ENCODE peak calls at places on chromosomes 4 and X, in four cellular contexts. O is CD8-positive, alpha-beta memory T cell; U is uterus; F is neuronal stem cell. I is an unnamed sample. For H3K4me1, the result is how much of the 10 kb centered on the place peaks cover.

GRCh38 chrX:119654112-119654531 is 38.8 kb downstream of the SEPTIN6 start:
- DNase-seq in O (no peak), U (peak), F (peak), I (peak)

GRCh38 chr4:108058685-108059440 is 69.2 kb downstream of the HADH start:
- DNase-seq in O (no peak), U (no peak), F (no peak), I (no peak)

GRCh38 chr4:16537926-16538325 is 311.7 kb upstream of the TAPT1 start:
- DNase-seq in O (no peak), U (no peak), F (no peak), I (no peak)

GRCh38 chr4:27917381-27917780 is 1056.7 kb downstream of the STIM2 start:
- DNase-seq in O (no peak), U (no peak), F (peak), I (no peak)

GRCh38 chrX:24396930-24397277 is 36.5 kb downstream of the SUPT20HL1 start:
- DNase-seq in O (no peak), U (no peak), F (no peak), I (no peak)

GRCh38 chrX:150421816-150422215 is 58.7 kb downstream of the MAMLD1 start:
- DNase-seq in O (no peak), U (peak), F (no peak), I (no peak)

GRCh38 chrX:76538860-76539259 is 111.3 kb downstream of the MAGEE1 start:
- DNase-seq in O (no peak), U (no peak), F (no peak), I (no peak)

GRCh38 chr4:165972747-165973146 is 99.7 kb downstream of the TLL1 start:
- DNase-seq in O (no peak), U (no peak), F (no peak), I (no peak)

GRCh38 chr4:123744664-123745290 is 348.2 kb downstream of the SPRY1 start:
- DNase-seq in O (no peak), U (peak), F (no peak), I (peak)

GRCh38 chr4:37068580-37068979 is 176.0 kb upstream of the NWD2 start:
- DNase-seq in O (no peak), U (no peak), F (no peak), I (no peak)

GRCh38 chr4:55865228-55865806 is 11.9 kb downstream of the EXOC1 start:
- DNase-seq in O (no peak), U (no peak), F (no peak), I (no peak)

GRCh38 chr4:186166852-186167512 is 24.4 kb upstream of the CYP4V2 start:
- DNase-seq in O (no peak), U (no peak), F (no peak), I (no peak)

GRCh38 chrX:85327060-85327333 is 52.5 kb downstream of the POF1B start:
- DNase-seq in O (no peak), U (no peak), F (no peak), I (no peak)

GRCh38 chr4:187209921-187210613 is 486.4 kb upstream of the FAT1 start:
- DNase-seq in O (no peak), U (no peak), F (no peak), I (no peak)

GRCh38 chr4:112130903-112131302 is 14.4 kb upstream of the FAM241A start:
- DNase-seq in O (no peak), U (no peak), F (no peak), I (no peak)

GRCh38 chrX:49001521-49002090 is 458 bp downstream of the GRIPAP1 start:
- DNase-seq in O (peak), U (peak), F (peak), I (no peak)

GRCh38 chrX:100512471-100512870 is 72.3 kb upstream of the TNMD start:
- DNase-seq in O (no peak), U (no peak), F (no peak), I (no peak)

GRCh38 chr4:8164194-8164565 is 5.6 kb upstream of the ABLIM2 start:
- DNase-seq in O (no peak), U (no peak), F (no peak), I (no peak)

GRCh38 chrX:151239748-151240147 is 63.4 kb downstream of the GPR50 start:
- DNase-seq in O (no peak), U (no peak), F (peak), I (no peak)

GRCh38 chr4:85929926-85930325 is 429.9 kb downstream of the MAPK10 start:
- DNase-seq in O (no peak), U (no peak), F (peak), I (no peak)

GRCh38 chrX:7132335-7133035 is 15.0 kb upstream of the STS start:
- DNase-seq in O (no peak), U (no peak), F (no peak), I (no peak)

GRCh38 chrX:34918856-34919255 is 23.7 kb upstream of the FAM47B start:
- DNase-seq in O (no peak), U (no peak), F (peak), I (no peak)

GRCh38 chrX:3582421-3582820 is 131.0 kb downstream of the PRKX start:
- DNase-seq in O (no peak), U (no peak), F (no peak), I (no peak)

GRCh38 chr4:141331534-141332358 is 111.1 kb downstream of the ZNF330 start:
- DNase-seq in O (no peak), U (no peak), F (no peak), I (no peak)

GRCh38 chrX:10048695-10049094 is 81.5 kb downstream of the CLDN34 start:
- DNase-seq in O (no peak), U (no peak), F (no peak), I (no peak)

GRCh38 chrX:10047133-10047532 is 80.0 kb downstream of the CLDN34 start:
- DNase-seq in O (no peak), U (no peak), F (no peak), I (no peak)

GRCh38 chrX:10049246-10049645 is 82.1 kb downstream of the CLDN34 start:
- DNase-seq in O (no peak), U (no peak), F (no peak), I (no peak)

GRCh38 chrX:10047631-10048030 is 80.5 kb downstream of the CLDN34 start:
- DNase-seq in O (no peak), U (no peak), F (peak), I (no peak)

DNA sequence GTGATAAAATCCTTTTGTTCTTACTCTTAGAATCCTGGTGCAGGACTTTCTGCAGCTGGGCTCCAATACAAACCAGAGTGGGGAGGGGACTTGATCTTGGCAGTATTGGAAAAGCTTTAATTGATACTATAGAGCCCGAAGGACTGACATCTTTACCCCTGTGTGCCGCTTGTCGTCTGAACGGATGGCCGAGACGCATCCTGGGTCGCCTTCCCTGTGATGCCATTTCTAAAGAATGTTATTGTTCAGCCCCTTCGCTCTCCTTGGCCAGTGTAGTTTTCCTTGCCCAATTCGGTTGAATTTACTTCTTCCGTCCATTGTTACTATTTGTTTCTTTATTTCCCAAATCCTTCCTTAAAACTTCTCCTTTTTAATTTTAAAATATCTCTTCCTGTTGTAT is 80.9 kb downstream of the CLDN34 start:
- DNase-seq in O (no peak), U (no peak), F (peak), I (no peak)
- H3K4me1 ChIP-seq in O (under half), U (under half), F (under half), I (half or more)

GRCh38 chr4:87392183-87392582 is 1.2 kb upstream of the HSD17B11 start:
- DNase-seq in O (no peak), U (no peak), F (no peak), I (no peak)
- H3K4me3 ChIP-seq in O (no peak), U (no peak), F (no peak), I (no peak)

DNA sequence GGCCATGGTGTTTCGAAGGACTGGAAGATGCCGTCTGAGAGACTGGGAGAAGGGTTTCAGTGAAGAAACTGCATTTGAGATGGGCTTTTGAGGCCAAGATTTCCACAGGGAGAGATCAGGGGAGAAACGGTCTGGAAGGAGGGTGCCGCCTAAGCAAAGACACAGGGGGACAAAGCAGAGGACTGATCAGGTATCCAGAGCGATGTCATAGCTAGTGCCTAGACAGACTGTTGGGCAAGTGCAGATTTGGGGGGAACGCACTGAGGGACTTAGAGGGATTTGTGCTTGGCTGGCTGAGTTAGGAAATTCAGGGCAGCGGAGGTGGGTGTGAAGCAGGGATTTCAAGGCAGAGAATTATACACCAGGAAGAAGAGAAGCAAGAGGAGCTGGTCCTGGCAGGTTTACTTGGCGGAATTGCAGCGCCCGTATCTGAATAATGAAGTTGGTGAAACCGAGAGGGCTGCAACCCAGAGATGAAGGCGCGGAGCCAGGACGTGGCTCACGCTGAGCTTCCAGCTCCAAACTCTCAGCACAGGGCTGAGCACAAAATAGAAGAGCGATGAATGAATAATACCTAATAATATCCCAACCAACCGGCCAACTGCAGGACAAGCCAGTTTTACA is 106.9 kb downstream of the MAML3 start:
- DNase-seq in O (no peak), U (peak), F (no peak), I (peak)
- H3K4me1 ChIP-seq in O (under half), U (under half), F (under half), I (under half)

DNA sequence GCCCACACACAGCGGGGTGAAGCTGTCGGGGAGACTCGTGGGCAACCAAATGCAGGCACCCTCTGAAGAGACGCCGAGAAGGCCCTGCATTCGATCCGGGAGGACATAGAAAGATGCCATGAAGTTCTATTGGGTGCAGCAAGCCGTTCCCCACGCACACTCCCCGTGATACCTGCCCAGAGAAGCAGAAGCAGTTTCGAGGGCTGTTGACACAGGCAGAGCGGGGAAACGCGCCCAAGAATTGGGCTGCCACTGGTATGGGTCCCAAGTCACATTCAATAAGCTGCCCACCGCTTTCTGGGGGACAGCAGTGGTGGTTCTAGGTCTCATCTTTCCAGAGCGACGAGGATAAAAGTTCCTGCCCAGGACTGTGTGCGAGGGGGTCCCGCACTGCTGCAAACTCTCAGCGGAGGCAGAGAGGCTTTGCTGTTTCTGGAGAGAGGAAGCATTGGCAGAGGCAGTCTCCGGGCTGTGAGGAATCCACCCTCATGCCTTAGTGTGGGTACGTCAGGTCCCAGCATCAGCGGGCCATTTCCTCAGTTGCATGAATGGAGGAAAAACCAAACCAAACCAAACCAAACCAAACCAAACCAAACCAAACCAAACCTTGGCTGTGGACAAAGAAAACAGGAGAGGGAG is 10.1 kb downstream of the PITX2 start:
- DNase-seq in O (no peak), U (no peak), F (peak), I (no peak)
- H3K4me3 ChIP-seq in O (no peak), U (no peak), F (no peak), I (peak)

GRCh38 chrX:130173190-130173895 is 1.6 kb downstream of the RAB33A start:
- DNase-seq in O (no peak), U (peak), F (no peak), I (peak)

GRCh38 chrX:130172127-130172834 is 519 bp downstream of the RAB33A start:
- DNase-seq in O (no peak), U (no peak), F (no peak), I (no peak)

GRCh38 chrX:130176354-130176776 is 4.6 kb downstream of the RAB33A start:
- DNase-seq in O (no peak), U (no peak), F (no peak), I (no peak)

GRCh38 chrX:130174937-130175336 is 3.2 kb downstream of the RAB33A start:
- DNase-seq in O (no peak), U (no peak), F (no peak), I (no peak)

DNA sequence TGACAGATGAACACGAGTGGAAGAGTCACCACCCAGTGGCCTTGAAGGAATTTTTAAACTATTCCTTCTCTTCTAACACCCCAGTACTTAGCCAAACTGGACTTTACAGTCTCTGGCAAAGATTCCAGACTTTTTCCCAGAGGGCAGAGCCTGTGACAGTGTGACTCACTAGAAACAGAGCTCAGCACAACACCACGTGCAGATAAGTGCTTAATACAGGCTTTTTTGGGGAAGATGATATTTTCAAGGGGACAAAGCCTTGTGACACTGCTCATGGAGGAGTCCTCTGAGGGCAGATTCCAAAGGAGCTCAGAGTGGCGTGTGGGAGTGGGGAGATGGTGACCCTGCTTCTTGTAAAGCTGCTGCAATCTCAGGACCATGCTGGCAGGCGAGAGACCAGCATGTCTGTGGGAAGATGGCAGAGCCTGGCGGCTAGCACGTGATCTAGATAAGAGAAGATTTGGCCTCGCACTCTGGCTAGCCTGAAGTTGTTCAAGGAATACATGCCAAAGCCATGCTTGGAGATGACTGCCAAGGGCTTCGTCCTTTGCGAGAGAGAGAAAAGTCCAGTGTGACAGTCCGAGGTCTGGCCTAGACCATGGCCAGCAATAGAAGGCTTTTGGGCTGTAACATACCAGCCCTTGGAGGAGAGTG is 2.4 kb downstream of the RAB33A start:
- DNase-seq in O (no peak), U (peak), F (no peak), I (peak)
- H3K4me1 ChIP-seq in O (under half), U (under half), F (under half), I (under half)

GRCh38 chr4:42148453-42148852 is 4.0 kb downstream of the BEND4 start:
- DNase-seq in O (no peak), U (no peak), F (no peak), I (no peak)

GRCh38 chr4:42150653-42151567 is 1.5 kb downstream of the BEND4 start:
- DNase-seq in O (no peak), U (no peak), F (peak), I (no peak)

GRCh38 chr4:42152507-42153504 is at the start of gene BEND4:
- DNase-seq in O (no peak), U (no peak), F (no peak), I (no peak)

GRCh38 chr4:42151568-42152506 is 618 bp downstream of the BEND4 start:
- DNase-seq in O (no peak), U (no peak), F (peak), I (no peak)

DNA sequence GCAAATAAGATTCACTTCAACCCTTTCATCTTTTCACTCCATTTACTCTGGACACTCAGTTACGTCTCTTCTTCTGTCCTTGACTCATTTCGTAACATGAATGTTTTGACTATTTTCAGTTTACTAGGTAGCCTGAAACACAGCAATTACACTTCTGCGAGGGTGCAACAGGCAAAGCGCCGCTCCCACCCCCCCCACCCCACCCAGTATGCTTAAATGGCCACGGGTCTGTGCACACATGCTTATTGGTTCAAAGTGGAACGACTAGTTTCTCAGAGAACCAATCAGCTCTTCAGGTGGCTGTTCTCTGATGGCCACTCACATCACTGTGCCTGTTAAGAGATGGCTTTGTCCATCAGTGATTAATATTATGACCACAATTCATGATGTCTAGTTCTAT is 3.5 kb downstream of the BEND4 start:
- DNase-seq in O (no peak), U (no peak), F (no peak), I (no peak)
- H3K4me3 ChIP-seq in O (no peak), U (no peak), F (no peak), I (no peak)

GRCh38 chr4:25810815-25811690 is 51.7 kb downstream of the SEL1L3 start:
- DNase-seq in O (no peak), U (no peak), F (no peak), I (no peak)
- H3K4me1 ChIP-seq in O (under half), U (under half), F (under half), I (under half)